ENCODE peak calls at places on chromosomes 2 and 18, in eight cellular contexts. V, D, T, I, R, J, K and Z are unnamed samples.

GRCh38 chr2:202375006-202375610 is 1.0 kb upstream of the BMPR2 start:
- DNase-seq in J (peak; percentile 65), R (no peak), V (peak; percentile 51), T (peak; percentile 77), I (no peak), D (peak; percentile 94), K (peak; percentile 62), Z (peak; percentile 12)

GRCh38 chr2:218501665-218502064 is 66.5 kb downstream of the USP37 start:
- DNase-seq in K (no peak), V (no peak), R (no peak), D (peak; percentile 81), T (peak; percentile 12), I (no peak), J (no peak), Z (no peak)

GRCh38 chr2:3115301-3116042 is 262.1 kb downstream of the EIPR1 start:
- DNase-seq in I (no peak), J (no peak), T (no peak), K (no peak), R (no peak), D (no peak), V (no peak), Z (no peak)

GRCh38 chr18:35672897-35673296 is 91.4 kb downstream of the GALNT1 start:
- DNase-seq in I (no peak), K (no peak), T (peak; percentile 35), J (peak; percentile 34), V (no peak), R (no peak), D (peak; percentile 24), Z (no peak)

GRCh38 chr2:234565201-234565600 is 68.3 kb upstream of the ARL4C start:
- DNase-seq in T (no peak), R (peak; percentile 24), V (no peak), D (no peak), J (no peak), K (no peak), I (no peak), Z (no peak)

GRCh38 chr2:67311536-67311935 is 85.6 kb upstream of the ETAA1 start:
- DNase-seq in K (no peak), T (peak; percentile 92), I (no peak), V (no peak), D (no peak), J (peak; percentile 72), R (no peak), Z (no peak)

GRCh38 chr2:165018207-165018606 is 62.9 kb upstream of the SLC38A11 start:
- DNase-seq in V (peak; percentile 24), T (no peak), R (no peak), J (no peak), D (no peak), I (no peak), K (no peak), Z (no peak)

GRCh38 chr2:648476-649424 is 28.5 kb downstream of the TMEM18 start:
- DNase-seq in T (no peak), J (no peak), R (no peak), K (no peak), V (no peak), D (no peak), I (no peak), Z (no peak)

GRCh38 chr2:203438528-203438927 is 96.6 kb downstream of the RAPH1 start:
- DNase-seq in I (no peak), D (no peak), R (no peak), K (no peak), V (no peak), T (no peak), J (no peak), Z (no peak)

GRCh38 chr2:240954436-240955305 is 43.7 kb upstream of the SNED1 start:
- DNase-seq in V (no peak), D (no peak), K (no peak), J (no peak), R (no peak), I (no peak), T (no peak), Z (no peak)

GRCh38 chr2:44055664-44056063 is 59.9 kb upstream of the LRPPRC start:
- DNase-seq in J (no peak), I (peak; percentile 74), D (no peak), V (no peak), R (no peak), T (no peak), K (no peak), Z (no peak)

GRCh38 chr18:46728219-46728930 is 28.5 kb downstream of the ST8SIA5 start:
- DNase-seq in R (no peak), J (no peak), D (no peak), V (no peak), T (no peak), K (no peak), I (no peak), Z (no peak)

GRCh38 chr2:16019060-16019475 is 78.7 kb downstream of the MYCN start:
- DNase-seq in K (no peak), J (no peak), R (no peak), I (no peak), V (no peak), D (no peak), T (no peak), Z (no peak)

GRCh38 chr18:51478908-51479307 is 281.4 kb upstream of the MEX3C start:
- DNase-seq in K (no peak), D (no peak), J (no peak), R (no peak), V (no peak), T (no peak), I (no peak), Z (no peak)

GRCh38 chr2:63735931-63736820 is 105.5 kb upstream of the UGP2 start:
- DNase-seq in K (no peak), D (peak; percentile 62), T (peak; percentile 26), V (no peak), R (no peak), J (peak; percentile 15), I (no peak), Z (no peak)